ENCODE peak calls at places on chromosomes 2 and 18, in eight cellular contexts. One of them, this sample, is unnamed.

GRCh38 chr2:195252018-195252417 is 405.0 kb upstream of the SLC39A10 start:
- DNase-seq in thoracic aorta: no peak
- DNase-seq in neuronal stem cell: no peak
- DNase-seq in astrocyte of the spinal cord: no peak
- DNase-seq in heart left ventricle: no peak
- DNase-seq in stomach: no peak
- DNase-seq in CD4-positive, CD25-positive, alpha-beta regulatory T cell: no peak
- DNase-seq in endothelial cell of umbilical vein: no peak
- DNase-seq in this sample: no peak

GRCh38 chr18:50651334-50651733 is 91.4 kb downstream of the MAPK4 start:
- DNase-seq in endothelial cell of umbilical vein: no peak
- DNase-seq in stomach: no peak
- DNase-seq in CD4-positive, CD25-positive, alpha-beta regulatory T cell: no peak
- DNase-seq in thoracic aorta: no peak
- DNase-seq in heart left ventricle: no peak
- DNase-seq in astrocyte of the spinal cord: no peak
- DNase-seq in neuronal stem cell: no peak
- DNase-seq in this sample: no peak

GRCh38 chr2:240509667-240510512 is 47.9 kb downstream of the ANKMY1 start:
- DNase-seq in stomach: no peak
- DNase-seq in thoracic aorta: no peak
- DNase-seq in heart left ventricle: no peak
- DNase-seq in CD4-positive, CD25-positive, alpha-beta regulatory T cell: no peak
- DNase-seq in astrocyte of the spinal cord: no peak
- DNase-seq in endothelial cell of umbilical vein: no peak
- DNase-seq in neuronal stem cell: no peak
- DNase-seq in this sample: no peak

GRCh38 chr2:197125000-197125399 is 185.6 kb downstream of the ANKRD44 start:
- DNase-seq in endothelial cell of umbilical vein: no peak
- DNase-seq in astrocyte of the spinal cord: peak
- DNase-seq in stomach: no peak
- DNase-seq in CD4-positive, CD25-positive, alpha-beta regulatory T cell: no peak
- DNase-seq in thoracic aorta: no peak
- DNase-seq in heart left ventricle: no peak
- DNase-seq in neuronal stem cell: no peak
- DNase-seq in this sample: no peak

GRCh38 chr2:134371041-134371440 is 117.2 kb downstream of the MGAT5 start:
- DNase-seq in heart left ventricle: no peak
- DNase-seq in CD4-positive, CD25-positive, alpha-beta regulatory T cell: no peak
- DNase-seq in neuronal stem cell: no peak
- DNase-seq in stomach: no peak
- DNase-seq in endothelial cell of umbilical vein: no peak
- DNase-seq in thoracic aorta: no peak
- DNase-seq in astrocyte of the spinal cord: no peak
- DNase-seq in this sample: no peak

GRCh38 chr18:70380915-70381896 is 92.4 kb downstream of the SOCS6 start:
- DNase-seq in heart left ventricle: no peak
- DNase-seq in stomach: no peak
- DNase-seq in endothelial cell of umbilical vein: no peak
- DNase-seq in thoracic aorta: no peak
- DNase-seq in astrocyte of the spinal cord: no peak
- DNase-seq in CD4-positive, CD25-positive, alpha-beta regulatory T cell: no peak
- DNase-seq in neuronal stem cell: peak
- DNase-seq in this sample: peak

GRCh38 chr18:79048245-79048632 is 21.0 kb upstream of the ATP9B start:
- DNase-seq in CD4-positive, CD25-positive, alpha-beta regulatory T cell: no peak
- DNase-seq in stomach: no peak
- DNase-seq in heart left ventricle: no peak
- DNase-seq in astrocyte of the spinal cord: no peak
- DNase-seq in endothelial cell of umbilical vein: no peak
- DNase-seq in thoracic aorta: no peak
- DNase-seq in neuronal stem cell: no peak
- DNase-seq in this sample: no peak

GRCh38 chr2:143954208-143954607 is 565.7 kb downstream of the ZEB2 start:
- DNase-seq in astrocyte of the spinal cord: no peak
- DNase-seq in stomach: no peak
- DNase-seq in CD4-positive, CD25-positive, alpha-beta regulatory T cell: no peak
- DNase-seq in heart left ventricle: no peak
- DNase-seq in thoracic aorta: no peak
- DNase-seq in endothelial cell of umbilical vein: no peak
- DNase-seq in neuronal stem cell: no peak
- DNase-seq in this sample: no peak

GRCh38 chr2:236177604-236177966 is 9.4 kb upstream of the GBX2 start:
- DNase-seq in neuronal stem cell: peak
- DNase-seq in stomach: no peak
- DNase-seq in heart left ventricle: peak
- DNase-seq in CD4-positive, CD25-positive, alpha-beta regulatory T cell: no peak
- DNase-seq in thoracic aorta: no peak
- DNase-seq in astrocyte of the spinal cord: no peak
- DNase-seq in endothelial cell of umbilical vein: peak
- DNase-seq in this sample: no peak

GRCh38 chr18:22417496-22418188 is at the start of gene CTAGE1:
- DNase-seq in stomach: no peak
- DNase-seq in neuronal stem cell: no peak
- DNase-seq in heart left ventricle: no peak
- DNase-seq in CD4-positive, CD25-positive, alpha-beta regulatory T cell: no peak
- DNase-seq in astrocyte of the spinal cord: no peak
- DNase-seq in endothelial cell of umbilical vein: no peak
- DNase-seq in thoracic aorta: no peak
- DNase-seq in this sample: no peak

GRCh38 chr18:37662546-37663339 is 97.1 kb upstream of the CELF4 start:
- DNase-seq in CD4-positive, CD25-positive, alpha-beta regulatory T cell: no peak
- DNase-seq in thoracic aorta: no peak
- DNase-seq in astrocyte of the spinal cord: no peak
- DNase-seq in stomach: no peak
- DNase-seq in endothelial cell of umbilical vein: no peak
- DNase-seq in heart left ventricle: no peak
- DNase-seq in neuronal stem cell: no peak
- DNase-seq in this sample: no peak

DNA sequence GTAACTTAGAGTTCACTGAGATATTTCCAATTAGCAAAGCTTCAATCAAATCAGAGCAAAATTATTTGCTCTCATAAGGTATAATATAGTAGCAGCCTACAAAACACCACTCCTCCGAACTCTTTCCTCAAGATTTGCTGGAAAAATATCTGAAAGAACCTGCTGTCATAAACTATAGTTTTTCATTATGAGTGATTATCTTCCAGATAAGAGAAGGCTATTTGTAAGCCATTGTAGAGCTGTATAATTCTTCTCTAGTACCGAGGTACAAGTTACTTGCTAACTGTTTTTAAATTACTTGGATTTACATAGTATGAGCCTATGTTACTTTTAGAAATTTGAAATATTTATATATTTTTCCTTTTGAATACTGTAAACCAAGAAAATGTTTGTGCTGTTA is 2.1 kb downstream of the NDC80 start:
- DNase-seq in stomach: no peak
- DNase-seq in CD4-positive, CD25-positive, alpha-beta regulatory T cell: no peak
- DNase-seq in heart left ventricle: no peak
- DNase-seq in endothelial cell of umbilical vein: peak
- DNase-seq in neuronal stem cell: no peak
- DNase-seq in thoracic aorta: no peak
- DNase-seq in astrocyte of the spinal cord: no peak
- DNase-seq in this sample: no peak
- H3K4me3 ChIP-seq in stomach: no peak
- H3K4me3 ChIP-seq in CD4-positive, CD25-positive, alpha-beta regulatory T cell: peak
- H3K4me3 ChIP-seq in heart left ventricle: no peak
- H3K4me3 ChIP-seq in endothelial cell of umbilical vein: peak
- H3K4me3 ChIP-seq in neuronal stem cell: no peak
- H3K4me3 ChIP-seq in thoracic aorta: no peak
- H3K4me3 ChIP-seq in astrocyte of the spinal cord: peak
- H3K4me3 ChIP-seq in this sample: no peak

DNA sequence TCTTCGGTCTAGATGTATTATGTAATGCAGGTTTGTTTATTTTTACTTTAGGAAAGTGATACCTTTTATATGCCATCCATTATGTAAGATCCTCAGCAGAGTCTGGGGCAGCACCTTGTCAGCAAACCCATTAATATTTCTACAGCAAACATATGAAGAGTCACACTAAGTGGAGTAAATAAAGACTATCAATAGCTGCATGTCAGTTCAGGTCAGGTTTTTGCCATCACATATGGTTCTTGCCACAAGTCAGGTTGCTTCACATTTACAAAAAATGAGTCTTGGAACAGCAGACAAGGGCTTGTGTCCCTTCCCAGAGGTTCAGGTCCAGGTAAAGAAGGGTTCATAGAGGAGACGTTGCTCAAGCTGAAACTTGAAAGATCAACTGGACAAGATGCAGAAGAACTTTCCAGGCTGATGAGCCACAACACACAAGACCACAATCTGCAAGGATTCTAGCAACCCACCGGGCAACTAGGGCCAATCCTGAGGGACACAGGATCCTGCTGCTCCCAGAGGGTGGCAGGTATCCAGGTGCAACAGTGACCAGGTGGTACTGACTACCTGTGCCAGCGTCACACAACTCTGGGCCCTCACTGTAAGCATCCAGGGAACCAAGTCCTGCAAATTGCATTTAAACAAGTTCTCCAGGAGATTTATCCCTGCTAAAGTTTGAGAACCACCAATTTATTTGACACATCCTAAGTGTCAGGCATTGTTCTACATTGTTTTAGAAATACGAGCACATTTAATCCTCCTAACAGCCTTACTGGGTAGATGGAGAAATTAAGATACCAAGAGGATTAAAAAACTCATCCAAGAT is 215.8 kb downstream of the ALPK2 start:
- DNase-seq in thoracic aorta: no peak
- DNase-seq in neuronal stem cell: no peak
- DNase-seq in astrocyte of the spinal cord: no peak
- DNase-seq in CD4-positive, CD25-positive, alpha-beta regulatory T cell: no peak
- DNase-seq in endothelial cell of umbilical vein: no peak
- DNase-seq in heart left ventricle: no peak
- DNase-seq in stomach: no peak
- DNase-seq in this sample: no peak
- H3K4me3 ChIP-seq in thoracic aorta: no peak
- H3K4me3 ChIP-seq in neuronal stem cell: no peak
- H3K4me3 ChIP-seq in astrocyte of the spinal cord: no peak
- H3K4me3 ChIP-seq in CD4-positive, CD25-positive, alpha-beta regulatory T cell: no peak
- H3K4me3 ChIP-seq in endothelial cell of umbilical vein: no peak
- H3K4me3 ChIP-seq in heart left ventricle: no peak
- H3K4me3 ChIP-seq in stomach: no peak
- H3K4me3 ChIP-seq in this sample: no peak

DNA sequence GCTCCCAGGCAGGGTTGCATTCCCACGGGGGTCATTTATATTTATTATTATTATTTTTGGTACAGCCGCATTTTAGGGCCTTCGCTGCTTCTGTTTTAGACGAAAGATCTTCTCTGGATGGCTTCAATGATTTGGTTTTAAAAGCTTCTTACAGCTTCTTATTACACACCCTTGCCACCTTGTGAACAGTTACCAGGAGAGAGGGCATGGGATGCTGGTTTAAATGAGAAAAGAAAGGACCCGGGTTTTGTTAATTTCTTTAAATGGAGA is 1.7 kb downstream of the SH3RF3 start:
- DNase-seq in CD4-positive, CD25-positive, alpha-beta regulatory T cell: no peak
- DNase-seq in stomach: no peak
- DNase-seq in endothelial cell of umbilical vein: no peak
- DNase-seq in neuronal stem cell: no peak
- DNase-seq in thoracic aorta: no peak
- DNase-seq in astrocyte of the spinal cord: no peak
- DNase-seq in heart left ventricle: no peak
- DNase-seq in this sample: no peak
- H3K4me3 ChIP-seq in CD4-positive, CD25-positive, alpha-beta regulatory T cell: no peak
- H3K4me3 ChIP-seq in stomach: peak
- H3K4me3 ChIP-seq in endothelial cell of umbilical vein: peak
- H3K4me3 ChIP-seq in neuronal stem cell: no peak
- H3K4me3 ChIP-seq in thoracic aorta: peak
- H3K4me3 ChIP-seq in astrocyte of the spinal cord: peak
- H3K4me3 ChIP-seq in heart left ventricle: peak
- H3K4me3 ChIP-seq in this sample: no peak

GRCh38 chr2:19073522-19073921 is 284.9 kb downstream of the OSR1 start:
- DNase-seq in stomach: no peak
- DNase-seq in endothelial cell of umbilical vein: no peak
- DNase-seq in astrocyte of the spinal cord: peak
- DNase-seq in heart left ventricle: no peak
- DNase-seq in neuronal stem cell: no peak
- DNase-seq in thoracic aorta: no peak
- DNase-seq in CD4-positive, CD25-positive, alpha-beta regulatory T cell: no peak
- DNase-seq in this sample: no peak
- H3K4me3 ChIP-seq in stomach: no peak
- H3K4me3 ChIP-seq in endothelial cell of umbilical vein: no peak
- H3K4me3 ChIP-seq in astrocyte of the spinal cord: no peak
- H3K4me3 ChIP-seq in heart left ventricle: no peak
- H3K4me3 ChIP-seq in neuronal stem cell: no peak
- H3K4me3 ChIP-seq in thoracic aorta: no peak
- H3K4me3 ChIP-seq in CD4-positive, CD25-positive, alpha-beta regulatory T cell: no peak
- H3K4me3 ChIP-seq in this sample: no peak